ENCODE peak calls at places on chromosome 19, in five cellular contexts. One of them, this sample, is unnamed.

GRCh38 chr19:801030-801860 is 4.0 kb downstream of the PTBP1 start:
- DNase-seq in tibial artery: peak; percentile 66
- DNase-seq in OCI-LY7: no peak
- DNase-seq in adrenal gland: no peak
- DNase-seq in endodermal cell: peak; percentile 55
- DNase-seq in this sample: no peak

GRCh38 chr19:956747-957451 is 27.2 kb upstream of the WDR18 start:
- DNase-seq in tibial artery: no peak
- DNase-seq in adrenal gland: no peak
- DNase-seq in OCI-LY7: no peak
- DNase-seq in endodermal cell: peak; percentile 88
- DNase-seq in this sample: no peak

GRCh38 chr19:49119411-49120324 is at the start of gene PPFIA3:
- DNase-seq in adrenal gland: peak; percentile 74
- DNase-seq in OCI-LY7: no peak
- DNase-seq in endodermal cell: peak; percentile 87
- DNase-seq in tibial artery: peak; percentile 57
- DNase-seq in this sample: peak; percentile 27

GRCh38 chr19:55158848-55159793 is 1.6 kb upstream of the TNNI3 start:
- DNase-seq in endodermal cell: peak; percentile 80
- DNase-seq in adrenal gland: no peak
- DNase-seq in OCI-LY7: no peak
- DNase-seq in tibial artery: no peak
- DNase-seq in this sample: no peak

GRCh38 chr19:28603453-28603852 is 609.5 kb downstream of the UQCRFS1 start:
- DNase-seq in OCI-LY7: peak; percentile 81
- DNase-seq in endodermal cell: no peak
- DNase-seq in tibial artery: no peak
- DNase-seq in adrenal gland: no peak
- DNase-seq in this sample: no peak

GRCh38 chr19:22882797-22883196 is 50.7 kb downstream of the ZNF723 start:
- DNase-seq in endodermal cell: no peak
- DNase-seq in OCI-LY7: peak; percentile 68
- DNase-seq in adrenal gland: no peak
- DNase-seq in tibial artery: no peak
- DNase-seq in this sample: no peak

GRCh38 chr19:52188822-52189744 is 769 bp upstream of the PPP2R1A start:
- DNase-seq in endodermal cell: no peak
- DNase-seq in OCI-LY7: no peak
- DNase-seq in adrenal gland: peak; percentile 75
- DNase-seq in tibial artery: peak; percentile 24
- DNase-seq in this sample: no peak

GRCh38 chr19:7914099-7914498 is 531 bp upstream of the TGFBR3L start:
- DNase-seq in OCI-LY7: no peak
- DNase-seq in tibial artery: no peak
- DNase-seq in endodermal cell: no peak
- DNase-seq in adrenal gland: no peak
- DNase-seq in this sample: no peak

GRCh38 chr19:52585101-52585500 is 15.0 kb downstream of the ZNF701 start:
- DNase-seq in OCI-LY7: no peak
- DNase-seq in endodermal cell: no peak
- DNase-seq in tibial artery: no peak
- DNase-seq in adrenal gland: no peak
- DNase-seq in this sample: no peak

GRCh38 chr19:19532806-19533701 is 4.3 kb downstream of the YJEFN3 start:
- DNase-seq in adrenal gland: no peak
- DNase-seq in tibial artery: no peak
- DNase-seq in OCI-LY7: no peak
- DNase-seq in endodermal cell: no peak
- DNase-seq in this sample: no peak

GRCh38 chr19:41896581-41896942 is 13.6 kb downstream of the ARHGEF1 start:
- DNase-seq in tibial artery: no peak
- DNase-seq in adrenal gland: no peak
- DNase-seq in endodermal cell: no peak
- DNase-seq in OCI-LY7: no peak
- DNase-seq in this sample: no peak

GRCh38 chr19:10871711-10872550 is 578 bp downstream of the CARM1 start:
- DNase-seq in endodermal cell: peak; percentile 71
- DNase-seq in adrenal gland: peak; percentile 72
- DNase-seq in OCI-LY7: peak; percentile 54
- DNase-seq in tibial artery: peak; percentile 47
- DNase-seq in this sample: no peak

GRCh38 chr19:1104452-1105216 is 840 bp downstream of the GPX4 start:
- DNase-seq in tibial artery: peak; percentile 70
- DNase-seq in adrenal gland: peak; percentile 90
- DNase-seq in OCI-LY7: peak; percentile 68
- DNase-seq in endodermal cell: peak; percentile 92
- DNase-seq in this sample: peak; percentile 49

GRCh38 chr19:41839211-41839610 is 5.3 kb downstream of the LYPD4 start:
- DNase-seq in OCI-LY7: no peak
- DNase-seq in tibial artery: no peak
- DNase-seq in adrenal gland: no peak
- DNase-seq in endodermal cell: no peak
- DNase-seq in this sample: no peak

GRCh38 chr19:567296-567900 is 5.0 kb upstream of the BSG start:
- DNase-seq in endodermal cell: no peak
- DNase-seq in tibial artery: no peak
- DNase-seq in adrenal gland: no peak
- DNase-seq in OCI-LY7: no peak
- DNase-seq in this sample: no peak

GRCh38 chr19:52095172-52096014 is at the start of gene ZNF841:
- DNase-seq in adrenal gland: peak; percentile 96
- DNase-seq in tibial artery: peak; percentile 95
- DNase-seq in OCI-LY7: no peak
- DNase-seq in endodermal cell: peak; percentile 99
- DNase-seq in this sample: peak; percentile 93

GRCh38 chr19:37948362-37948761 is 41.4 kb downstream of the SIPA1L3 start:
- DNase-seq in adrenal gland: no peak
- DNase-seq in OCI-LY7: no peak
- DNase-seq in endodermal cell: no peak
- DNase-seq in tibial artery: no peak
- DNase-seq in this sample: no peak

GRCh38 chr19:48963371-48964204 is 1.5 kb upstream of the FTL start:
- DNase-seq in tibial artery: peak; percentile 82
- DNase-seq in OCI-LY7: no peak
- DNase-seq in adrenal gland: peak; percentile 85
- DNase-seq in endodermal cell: peak; percentile 94
- DNase-seq in this sample: peak; percentile 51

GRCh38 chr19:4456843-4457653 is 546 bp downstream of the UBXN6 start:
- DNase-seq in endodermal cell: peak; percentile 90
- DNase-seq in adrenal gland: peak; percentile 69
- DNase-seq in tibial artery: no peak
- DNase-seq in OCI-LY7: peak; percentile 69
- DNase-seq in this sample: peak; percentile 68

GRCh38 chr19:33798701-33799111 is 2.0 kb downstream of the KCTD15 start:
- DNase-seq in endodermal cell: no peak
- DNase-seq in OCI-LY7: no peak
- DNase-seq in adrenal gland: no peak
- DNase-seq in tibial artery: no peak
- DNase-seq in this sample: no peak

GRCh38 chr19:46697142-46697960 is 19.6 kb downstream of the PRKD2 start:
- DNase-seq in tibial artery: peak; percentile 86
- DNase-seq in OCI-LY7: peak; percentile 37
- DNase-seq in adrenal gland: peak; percentile 88
- DNase-seq in endodermal cell: peak; percentile 99
- DNase-seq in this sample: no peak

GRCh38 chr19:4502282-4503223 is 15.7 kb downstream of the PLIN4 start:
- DNase-seq in adrenal gland: no peak
- DNase-seq in tibial artery: no peak
- DNase-seq in endodermal cell: no peak
- DNase-seq in OCI-LY7: no peak
- DNase-seq in this sample: no peak

GRCh38 chr19:28075229-28075628 is 1137.7 kb downstream of the UQCRFS1 start:
- DNase-seq in adrenal gland: no peak
- DNase-seq in endodermal cell: no peak
- DNase-seq in OCI-LY7: no peak
- DNase-seq in tibial artery: no peak
- DNase-seq in this sample: no peak

GRCh38 chr19:45275370-45275971 is 24.4 kb downstream of the MARK4 start:
- DNase-seq in tibial artery: no peak
- DNase-seq in adrenal gland: no peak
- DNase-seq in OCI-LY7: no peak
- DNase-seq in endodermal cell: no peak
- DNase-seq in this sample: no peak

GRCh38 chr19:926595-927043 is 784 bp downstream of the ARID3A start:
- DNase-seq in OCI-LY7: peak; percentile 84
- DNase-seq in tibial artery: peak; percentile 60
- DNase-seq in endodermal cell: peak; percentile 73
- DNase-seq in adrenal gland: peak; percentile 71
- DNase-seq in this sample: no peak

GRCh38 chr19:42185281-42185680 is 32.2 kb downstream of the DEDD2 start:
- DNase-seq in endodermal cell: no peak
- DNase-seq in OCI-LY7: peak; percentile 70
- DNase-seq in tibial artery: no peak
- DNase-seq in adrenal gland: no peak
- DNase-seq in this sample: no peak

GRCh38 chr19:45876411-45877197 is 9.3 kb downstream of the IRF2BP1 start:
- DNase-seq in tibial artery: peak; percentile 25
- DNase-seq in OCI-LY7: no peak
- DNase-seq in adrenal gland: no peak
- DNase-seq in endodermal cell: peak; percentile 85
- DNase-seq in this sample: no peak

GRCh38 chr19:6071103-6071485 is 39.2 kb downstream of the RFX2 start:
- DNase-seq in OCI-LY7: no peak
- DNase-seq in endodermal cell: no peak
- DNase-seq in tibial artery: no peak
- DNase-seq in adrenal gland: peak; percentile 7
- DNase-seq in this sample: no peak

GRCh38 chr19:4823577-4823976 is 7.9 kb downstream of the TICAM1 start:
- DNase-seq in adrenal gland: no peak
- DNase-seq in endodermal cell: no peak
- DNase-seq in tibial artery: no peak
- DNase-seq in OCI-LY7: no peak
- DNase-seq in this sample: no peak

GRCh38 chr19:13978721-13979191 is 26.4 kb downstream of the DCAF15 start:
- DNase-seq in tibial artery: no peak
- DNase-seq in OCI-LY7: no peak
- DNase-seq in endodermal cell: no peak
- DNase-seq in adrenal gland: no peak
- DNase-seq in this sample: no peak

GRCh38 chr19:8731428-8732169 is 10.2 kb downstream of the OR2Z1 start:
- DNase-seq in adrenal gland: no peak
- DNase-seq in endodermal cell: peak; percentile 54
- DNase-seq in OCI-LY7: no peak
- DNase-seq in tibial artery: no peak
- DNase-seq in this sample: no peak

GRCh38 chr19:50832666-50833065 is 708 bp downstream of the KLK15 start:
- DNase-seq in adrenal gland: no peak
- DNase-seq in OCI-LY7: no peak
- DNase-seq in tibial artery: no peak
- DNase-seq in endodermal cell: no peak
- DNase-seq in this sample: no peak

GRCh38 chr19:50835103-50835784 is 1.9 kb upstream of the KLK15 start:
- DNase-seq in tibial artery: no peak
- DNase-seq in OCI-LY7: no peak
- DNase-seq in adrenal gland: no peak
- DNase-seq in endodermal cell: no peak
- DNase-seq in this sample: no peak

GRCh38 chr19:50833802-50834167 is 411 bp upstream of the KLK15 start:
- DNase-seq in adrenal gland: no peak
- DNase-seq in OCI-LY7: no peak
- DNase-seq in endodermal cell: no peak
- DNase-seq in tibial artery: no peak
- DNase-seq in this sample: no peak

GRCh38 chr19:50831026-50831396 is 2.4 kb downstream of the KLK15 start:
- DNase-seq in adrenal gland: no peak
- DNase-seq in OCI-LY7: no peak
- DNase-seq in endodermal cell: no peak
- DNase-seq in tibial artery: no peak
- DNase-seq in this sample: no peak

GRCh38 chr19:50833117-50833801 is at the start of gene KLK15:
- DNase-seq in endodermal cell: no peak
- DNase-seq in OCI-LY7: no peak
- DNase-seq in tibial artery: no peak
- DNase-seq in adrenal gland: no peak
- DNase-seq in this sample: no peak
- H3K27ac ChIP-seq in endodermal cell: no peak within 1 kb of the TSS
- H3K27ac ChIP-seq in OCI-LY7: no peak within 1 kb of the TSS
- H3K27ac ChIP-seq in tibial artery: no peak within 1 kb of the TSS
- H3K27ac ChIP-seq in adrenal gland: no peak within 1 kb of the TSS
- H3K27ac ChIP-seq in this sample: no peak within 1 kb of the TSS

GRCh38 chr19:2976609-2977000 is 759 bp upstream of the TLE6 start:
- DNase-seq in tibial artery: no peak
- DNase-seq in adrenal gland: no peak
- DNase-seq in endodermal cell: no peak
- DNase-seq in OCI-LY7: no peak
- DNase-seq in this sample: no peak
- H3K27ac ChIP-seq in tibial artery: no peak overlapping the region
- H3K27ac ChIP-seq in adrenal gland: peak overlapping the region; percentile 8
- H3K27ac ChIP-seq in endodermal cell: no peak overlapping the region
- H3K27ac ChIP-seq in OCI-LY7: peak overlapping the region; percentile 38
- H3K27ac ChIP-seq in this sample: no peak overlapping the region

GRCh38 chr19:12162513-12162881 is 399 bp upstream of the ZNF136 start:
- DNase-seq in OCI-LY7: no peak
- DNase-seq in adrenal gland: no peak
- DNase-seq in tibial artery: no peak
- DNase-seq in endodermal cell: no peak
- DNase-seq in this sample: no peak
- H3K27ac ChIP-seq in OCI-LY7: no peak overlapping the region
- H3K27ac ChIP-seq in adrenal gland: peak overlapping the region; percentile 98
- H3K27ac ChIP-seq in tibial artery: peak overlapping the region; percentile 93
- H3K27ac ChIP-seq in endodermal cell: no peak overlapping the region
- H3K27ac ChIP-seq in this sample: peak overlapping the region; percentile 62

GRCh38 chr19:18049390-18049789 is 37.3 kb downstream of the IL12RB1 start:
- DNase-seq in adrenal gland: peak; percentile 75
- DNase-seq in endodermal cell: no peak
- DNase-seq in tibial artery: peak; percentile 90
- DNase-seq in OCI-LY7: no peak
- DNase-seq in this sample: peak; percentile 74

GRCh38 chr19:18046066-18046718 is 38.2 kb downstream of the ARRDC2 start:
- DNase-seq in OCI-LY7: no peak
- DNase-seq in endodermal cell: no peak
- DNase-seq in tibial artery: no peak
- DNase-seq in adrenal gland: no peak
- DNase-seq in this sample: no peak

GRCh38 chr19:18041054-18041453 is 33.1 kb downstream of the ARRDC2 start:
- DNase-seq in endodermal cell: no peak
- DNase-seq in tibial artery: no peak
- DNase-seq in OCI-LY7: no peak
- DNase-seq in adrenal gland: no peak
- DNase-seq in this sample: no peak

GRCh38 chr19:18045307-18046013 is 37.5 kb downstream of the ARRDC2 start:
- DNase-seq in endodermal cell: no peak
- DNase-seq in adrenal gland: no peak
- DNase-seq in tibial artery: no peak
- DNase-seq in OCI-LY7: peak; percentile 34
- DNase-seq in this sample: no peak

DNA sequence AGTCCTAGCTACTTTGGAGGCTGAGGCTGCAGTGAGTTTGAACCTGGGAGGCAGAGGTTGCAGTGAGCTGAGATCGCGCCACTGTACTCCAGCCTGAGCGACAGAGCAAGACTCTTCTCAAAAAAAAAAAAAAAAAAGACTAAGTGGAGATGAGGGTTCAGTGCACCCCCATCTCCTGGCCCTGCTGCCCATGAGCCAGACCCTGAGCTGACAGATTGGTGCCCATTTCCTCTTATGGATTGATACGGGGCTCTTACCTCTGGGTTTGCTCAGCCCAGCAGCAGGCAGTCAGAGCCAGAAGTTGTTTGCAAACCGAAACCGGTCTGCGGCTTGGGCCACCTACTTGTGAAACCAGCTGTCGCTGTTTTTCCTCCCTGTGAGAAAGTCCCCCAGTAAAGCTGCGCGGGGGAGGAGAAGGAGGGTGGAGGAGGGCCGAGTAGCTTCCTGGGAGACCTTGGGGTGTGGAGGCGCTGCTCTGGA is 36.9 kb downstream of the ARRDC2 start:
- DNase-seq in adrenal gland: peak; percentile 55
- DNase-seq in endodermal cell: peak; percentile 75
- DNase-seq in OCI-LY7: peak; percentile 96
- DNase-seq in tibial artery: peak; percentile 78
- DNase-seq in this sample: no peak
- H3K27ac ChIP-seq in adrenal gland: peak overlapping the region; percentile 47
- H3K27ac ChIP-seq in endodermal cell: no peak overlapping the region
- H3K27ac ChIP-seq in OCI-LY7: peak overlapping the region; percentile 88
- H3K27ac ChIP-seq in tibial artery: peak overlapping the region; percentile 79
- H3K27ac ChIP-seq in this sample: peak overlapping the region; percentile 52